ENCODE peak calls at places on chromosomes 4 and X, in nine cellular contexts. Q, D, X, T, U, H, M, W and I are unnamed samples.

GRCh38 chr4:119016636-119017035 is 119.0 kb upstream of the MYOZ2 start:
- DNase-seq in Q (no peak), D (no peak), X (no peak), T (no peak), U (no peak), H (no peak), M (no peak), W (no peak), I (no peak)

GRCh38 chr4:38948551-38948950 is 80.9 kb downstream of the FAM114A1 start:
- DNase-seq in Q (no peak), D (peak; percentile 94), X (no peak), T (no peak), U (no peak), H (no peak), M (no peak), W (no peak), I (no peak)

GRCh38 chr4:53937918-53938317 is 126.5 kb downstream of the CHIC2 start:
- DNase-seq in Q (no peak), D (no peak), X (peak; percentile 74), T (no peak), U (no peak), H (no peak), M (no peak), W (no peak), I (no peak)

GRCh38 chr4:175071123-175071522 is 153.0 kb downstream of the ADAM29 start:
- DNase-seq in Q (no peak), D (no peak), X (no peak), T (no peak), U (no peak), H (no peak), M (no peak), W (no peak), I (no peak)

GRCh38 chr4:61511716-61512488 is 311.8 kb downstream of the ADGRL3 start:
- DNase-seq in Q (no peak), D (no peak), X (no peak), T (no peak), U (no peak), H (no peak), M (no peak), W (no peak), I (no peak)

GRCh38 chr4:97367878-97368277 is 775.4 kb downstream of the STPG2 start:
- DNase-seq in Q (no peak), D (no peak), X (peak; percentile 83), T (no peak), U (no peak), H (no peak), M (no peak), W (no peak), I (no peak)

GRCh38 chr4:89868999-89869589 is 25.6 kb upstream of the MMRN1 start:
- DNase-seq in Q (no peak), D (no peak), X (no peak), T (no peak), U (no peak), H (no peak), M (no peak), W (no peak), I (no peak)

GRCh38 chrX:28498658-28499057 is 88.6 kb upstream of the IL1RAPL1 start:
- DNase-seq in Q (no peak), D (no peak), X (peak; percentile 85), T (no peak), U (no peak), H (no peak), M (no peak), W (no peak), I (no peak)

GRCh38 chr4:183099537-183100297 is 660 bp downstream of the WWC2 start:
- DNase-seq in Q (peak; percentile 80), D (peak; percentile 74), X (no peak), T (no peak), U (peak; percentile 29), H (peak; percentile 89), M (no peak), W (peak; percentile 35), I (no peak)

GRCh38 chr4:184409911-184410692 is 64.2 kb downstream of the IRF2 start:
- DNase-seq in Q (peak; percentile 82), D (no peak), X (no peak), T (no peak), U (no peak), H (no peak), M (no peak), W (no peak), I (no peak)

GRCh38 chr4:576245-576821 is at the start of gene TMEM271:
- DNase-seq in Q (peak; percentile 48), D (no peak), X (no peak), T (no peak), U (no peak), H (peak; percentile 63), M (no peak), W (no peak), I (no peak)

GRCh38 chr4:28151314-28151713 is 1290.7 kb downstream of the STIM2 start:
- DNase-seq in Q (no peak), D (no peak), X (no peak), T (no peak), U (no peak), H (no peak), M (no peak), W (no peak), I (no peak)

GRCh38 chr4:79053754-79054153 is 114.5 kb upstream of the PAQR3 start:
- DNase-seq in Q (no peak), D (no peak), X (no peak), T (no peak), U (no peak), H (no peak), M (no peak), W (no peak), I (no peak)

GRCh38 chr4:113293043-113293560 is 243.6 kb downstream of the ANK2 start:
- DNase-seq in Q (no peak), D (peak; percentile 65), X (no peak), T (no peak), U (no peak), H (no peak), M (no peak), W (no peak), I (no peak)

GRCh38 chrX:39969099-39969825 is 128.5 kb downstream of the BCOR start:
- DNase-seq in Q (no peak), D (no peak), X (no peak), T (no peak), U (no peak), H (peak; percentile 39), M (no peak), W (no peak), I (no peak)

GRCh38 chrX:136867096-136867491 is 13.4 kb downstream of the RBMX start:
- DNase-seq in Q (no peak), D (no peak), X (no peak), T (no peak), U (no peak), H (no peak), M (no peak), W (no peak), I (no peak)

DNA sequence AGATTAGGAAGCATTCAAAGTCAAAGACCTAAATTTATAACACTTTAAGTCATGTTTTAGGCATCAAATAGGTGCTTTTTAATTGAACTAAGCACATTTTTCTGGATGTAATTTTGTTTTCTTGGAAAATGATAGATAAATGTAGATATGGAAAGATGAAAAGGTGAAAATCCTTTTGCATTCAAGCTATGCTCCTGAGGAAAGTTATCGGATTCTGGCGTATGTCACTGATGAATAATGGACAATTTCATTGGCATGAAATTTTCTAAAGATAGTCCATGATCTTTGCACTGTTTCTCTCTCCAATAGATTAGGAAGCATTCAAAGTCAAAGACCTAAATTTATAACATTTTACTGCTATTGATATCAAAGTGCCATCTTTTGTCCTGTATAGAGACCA is 444.2 kb upstream of the PABPC4L start:
- DNase-seq in Q (no peak), D (no peak), X (no peak), T (no peak), U (no peak), H (no peak), M (no peak), W (no peak), I (no peak)
- TF ChIP-seq POLR2AphosphoS5 in Q (no peak), D (no peak), X (no peak), T (no peak), U (no peak), H (no peak), M (no peak), W (no peak), I (no peak)

GRCh38 chr4:110216079-110216478 is 17.7 kb upstream of the ELOVL6 start:
- DNase-seq in Q (no peak), D (no peak), X (no peak), T (no peak), U (no peak), H (no peak), M (no peak), W (no peak), I (no peak)
- H3K9me3 ChIP-seq in Q (no peaks in the 10 kb centered on the region), D (no peaks in the 10 kb centered on the region), X (no peaks in the 10 kb centered on the region), T (no peaks in the 10 kb centered on the region), U (peaks cover 14% of the 10 kb centered on the region), H (peaks cover 4% of the 10 kb centered on the region), M (no peaks in the 10 kb centered on the region), W (no peaks in the 10 kb centered on the region), I (no peaks in the 10 kb centered on the region)

DNA sequence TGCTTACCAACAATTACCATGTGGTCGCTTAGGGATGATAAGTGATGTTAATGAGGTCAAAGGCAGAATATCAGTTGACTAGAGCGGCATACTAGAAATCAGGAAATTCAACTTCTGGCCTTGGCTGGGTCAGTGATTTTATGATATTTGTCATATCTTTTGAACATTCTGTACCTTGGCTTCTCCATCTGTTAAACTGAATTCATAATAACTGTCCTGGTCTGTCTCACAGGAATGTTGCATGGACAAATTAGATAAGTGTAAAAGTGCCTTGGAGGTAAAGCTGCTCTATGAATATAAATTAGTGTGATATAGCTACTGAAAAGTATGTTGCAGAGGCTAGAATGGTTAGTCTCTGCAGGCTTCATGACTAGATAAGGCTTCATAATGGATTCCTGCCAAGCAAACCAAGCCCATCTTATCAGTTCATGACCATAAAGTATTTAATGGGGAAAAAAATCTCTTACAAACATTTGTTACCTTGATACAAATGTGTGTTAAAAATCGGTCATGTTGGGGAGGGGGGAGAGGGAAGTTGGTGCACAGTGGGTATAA is 104.6 kb upstream of the BMPR1B start:
- DNase-seq in Q (no peak), D (no peak), X (no peak), T (no peak), U (no peak), H (no peak), M (no peak), W (no peak), I (no peak)
- TF ChIP-seq POLR2AphosphoS5 in Q (no peak), D (no peak), X (no peak), T (no peak), U (no peak), H (no peak), M (no peak), W (no peak), I (no peak)

GRCh38 chr4:152128356-152128755 is 367.5 kb upstream of the GATB start:
- DNase-seq in Q (no peak), D (no peak), X (no peak), T (no peak), U (no peak), H (no peak), M (no peak), W (no peak), I (no peak)
- H3K9me3 ChIP-seq in Q (no peaks in the 10 kb centered on the region), D (no peaks in the 10 kb centered on the region), X (no peaks in the 10 kb centered on the region), T (no peaks in the 10 kb centered on the region), U (no peaks in the 10 kb centered on the region), H (no peaks in the 10 kb centered on the region), M (no peaks in the 10 kb centered on the region), W (no peaks in the 10 kb centered on the region), I (no peaks in the 10 kb centered on the region)